ENCODE peak calls at places on chromosomes 12 and 14, in ten cellular contexts. H, W, Y, A, U, E, B, F, N and T are unnamed samples.

GRCh38 chr14:102708494-102708893 is 68.8 kb upstream of the TRAF3 start:
- DNase-seq in F (no peak), E (no peak), B (no peak), U (peak), W (no peak), A (no peak), H (no peak), N (no peak), Y (no peak), T (no peak)

GRCh38 chr12:51639361-51639760 is 48.3 kb downstream of the SCN8A start:
- DNase-seq in N (no peak), A (no peak), B (no peak), Y (no peak), U (no peak), E (no peak), W (no peak), F (no peak), H (no peak), T (no peak)

GRCh38 chr14:93980464-93981201 is 4.3 kb upstream of the ASB2 start:
- DNase-seq in H (no peak), B (no peak), F (no peak), W (no peak), E (no peak), N (no peak), Y (peak), U (no peak), A (no peak), T (no peak)

GRCh38 chr12:18967814-18968213 is 161.7 kb upstream of the PLEKHA5 start:
- DNase-seq in U (no peak), N (no peak), H (no peak), F (peak), B (peak), W (no peak), E (no peak), A (no peak), Y (no peak), T (no peak)

GRCh38 chr12:95497031-95497430 is 23.1 kb downstream of the METAP2 start:
- DNase-seq in H (no peak), E (no peak), Y (no peak), A (no peak), N (no peak), B (no peak), F (no peak), W (no peak), U (no peak), T (no peak)

GRCh38 chr12:10867381-10867780 is 16.7 kb downstream of the PRH1 start:
- DNase-seq in N (no peak), U (no peak), F (no peak), B (no peak), E (no peak), H (peak), W (no peak), Y (no peak), A (no peak), T (no peak)

GRCh38 chr14:87013583-87013982 is 979.4 kb downstream of the GALC start:
- DNase-seq in E (no peak), W (no peak), A (no peak), F (no peak), Y (no peak), B (no peak), U (no peak), H (no peak), N (no peak), T (no peak)

GRCh38 chr14:102568115-102568614 is 24.3 kb upstream of the RCOR1 start:
- DNase-seq in F (peak), E (peak), H (peak), Y (peak), N (no peak), B (no peak), A (no peak), W (no peak), U (peak), T (no peak)

GRCh38 chr14:52547526-52547925 is 4.8 kb downstream of the TXNDC16 start:
- DNase-seq in F (no peak), W (no peak), N (no peak), H (no peak), Y (no peak), U (peak), A (no peak), B (no peak), E (no peak), T (no peak)

GRCh38 chr14:51396222-51396815 is 156.3 kb downstream of the TMX1 start:
- DNase-seq in W (no peak), H (no peak), Y (peak), F (no peak), A (no peak), U (no peak), E (no peak), N (peak), B (peak), T (no peak)

GRCh38 chr12:69059465-69060457 is 126.8 kb upstream of the CPM start:
- DNase-seq in U (no peak), N (no peak), Y (no peak), E (peak), B (no peak), H (no peak), F (no peak), W (no peak), A (no peak), T (no peak)

GRCh38 chr14:100981808-100982207 is 78.3 kb upstream of the RTL1 start:
- DNase-seq in U (no peak), E (peak), H (no peak), N (no peak), W (no peak), A (no peak), Y (no peak), B (no peak), F (no peak), T (no peak)

GRCh38 chr12:120468271-120468845 is 1.2 kb downstream of the SRSF9 start:
- DNase-seq in F (peak), U (no peak), A (no peak), E (no peak), N (no peak), Y (peak), H (peak), B (no peak), W (peak), T (peak)

GRCh38 chr12:5148880-5149279 is 105.2 kb downstream of the KCNA5 start:
- DNase-seq in Y (no peak), A (no peak), E (no peak), B (no peak), H (no peak), N (peak), U (no peak), F (no peak), W (no peak), T (no peak)

GRCh38 chr12:67798763-67799162 is 150.2 kb downstream of the DYRK2 start:
- DNase-seq in E (no peak), B (no peak), N (no peak), Y (no peak), U (no peak), H (no peak), W (no peak), F (no peak), A (no peak), T (no peak)

GRCh38 chr12:124844411-124845397 is 19.0 kb downstream of the SCARB1 start:
- DNase-seq in F (no peak), E (no peak), Y (no peak), B (no peak), A (no peak), U (no peak), N (no peak), H (no peak), W (no peak), T (no peak)

GRCh38 chr14:105582639-105583038 is 56.3 kb downstream of the TMEM121 start:
- DNase-seq in A (peak), Y (peak), E (no peak), F (no peak), W (peak), U (no peak), N (peak), H (peak), B (no peak), T (no peak)

GRCh38 chr12:101455685-101456084 is 19.5 kb upstream of the SPIC start:
- DNase-seq in E (no peak), F (no peak), W (no peak), N (no peak), U (no peak), B (no peak), H (no peak), Y (no peak), A (no peak), T (no peak)

GRCh38 chr12:93186621-93187020 is 191.1 kb upstream of the NUDT4 start:
- DNase-seq in B (no peak), N (no peak), F (no peak), U (no peak), Y (no peak), W (no peak), H (no peak), E (no peak), A (no peak), T (no peak)

GRCh38 chr12:8636581-8636980 is 23.9 kb upstream of the AICDA start:
- DNase-seq in B (no peak), N (no peak), Y (no peak), A (no peak), U (no peak), H (no peak), F (no peak), W (no peak), E (no peak), T (no peak)

GRCh38 chr12:91744613-91745012 is 401.0 kb downstream of the BTG1 start:
- DNase-seq in N (no peak), E (no peak), U (no peak), A (no peak), B (no peak), Y (no peak), H (no peak), F (no peak), W (no peak), T (no peak)

GRCh38 chr12:65229441-65229840 is 49.0 kb upstream of the MSRB3 start:
- DNase-seq in B (no peak), W (no peak), U (no peak), A (no peak), N (no peak), E (no peak), F (no peak), H (no peak), Y (no peak), T (no peak)

GRCh38 chr12:50167026-50167742 is at the start of gene CERS5:
- DNase-seq in A (peak), Y (peak), F (peak), U (peak), W (peak), N (peak), E (peak), H (peak), B (peak), T (peak)
- TF ChIP-seq POLR2A in A (peak), Y (peak), F (no peak), U (peak), W (no peak), N (no peak), E (peak), H (peak), B (peak), T (peak)

GRCh38 chr12:29350080-29350479 is 30.9 kb downstream of the ERGIC2 start:
- DNase-seq in F (no peak), W (no peak), H (peak), N (no peak), Y (no peak), A (no peak), B (peak), E (no peak), U (no peak), T (no peak)
- TF ChIP-seq POLR2AphosphoS5 in F (no peak), W (no peak), H (no peak), N (no peak), Y (no peak), A (no peak), B (peak), E (no peak), U (no peak), T (no peak)

GRCh38 chr14:60272177-60272576 is 23.2 kb downstream of the PPM1A start:
- DNase-seq in Y (no peak), F (no peak), B (no peak), H (no peak), U (no peak), E (no peak), N (no peak), A (no peak), W (no peak), T (no peak)
- TF ChIP-seq CTCF in Y (no peak), F (no peak), B (no peak), H (no peak), U (no peak), E (no peak), N (no peak), A (no peak), W (no peak), T (no peak)

GRCh38 chr14:67539116-67539515 is 6.0 kb downstream of the PLEKHH1 start:
- DNase-seq in N (no peak), B (no peak), U (no peak), Y (no peak), E (no peak), A (no peak), F (no peak), W (no peak), H (no peak), T (peak)

GRCh38 chr14:67544590-67544989 is 11.5 kb downstream of the PLEKHH1 start:
- DNase-seq in Y (no peak), F (no peak), B (no peak), E (no peak), U (no peak), A (no peak), W (no peak), N (no peak), H (no peak), T (no peak)

GRCh38 chr14:67537736-67538135 is 4.6 kb downstream of the PLEKHH1 start:
- DNase-seq in Y (no peak), A (no peak), B (no peak), F (no peak), N (no peak), U (no peak), E (no peak), W (no peak), H (no peak), T (no peak)

GRCh38 chr14:67538501-67538900 is 5.4 kb downstream of the PLEKHH1 start:
- DNase-seq in Y (no peak), F (no peak), E (no peak), N (no peak), U (no peak), A (no peak), W (no peak), H (no peak), B (peak), T (no peak)

DNA sequence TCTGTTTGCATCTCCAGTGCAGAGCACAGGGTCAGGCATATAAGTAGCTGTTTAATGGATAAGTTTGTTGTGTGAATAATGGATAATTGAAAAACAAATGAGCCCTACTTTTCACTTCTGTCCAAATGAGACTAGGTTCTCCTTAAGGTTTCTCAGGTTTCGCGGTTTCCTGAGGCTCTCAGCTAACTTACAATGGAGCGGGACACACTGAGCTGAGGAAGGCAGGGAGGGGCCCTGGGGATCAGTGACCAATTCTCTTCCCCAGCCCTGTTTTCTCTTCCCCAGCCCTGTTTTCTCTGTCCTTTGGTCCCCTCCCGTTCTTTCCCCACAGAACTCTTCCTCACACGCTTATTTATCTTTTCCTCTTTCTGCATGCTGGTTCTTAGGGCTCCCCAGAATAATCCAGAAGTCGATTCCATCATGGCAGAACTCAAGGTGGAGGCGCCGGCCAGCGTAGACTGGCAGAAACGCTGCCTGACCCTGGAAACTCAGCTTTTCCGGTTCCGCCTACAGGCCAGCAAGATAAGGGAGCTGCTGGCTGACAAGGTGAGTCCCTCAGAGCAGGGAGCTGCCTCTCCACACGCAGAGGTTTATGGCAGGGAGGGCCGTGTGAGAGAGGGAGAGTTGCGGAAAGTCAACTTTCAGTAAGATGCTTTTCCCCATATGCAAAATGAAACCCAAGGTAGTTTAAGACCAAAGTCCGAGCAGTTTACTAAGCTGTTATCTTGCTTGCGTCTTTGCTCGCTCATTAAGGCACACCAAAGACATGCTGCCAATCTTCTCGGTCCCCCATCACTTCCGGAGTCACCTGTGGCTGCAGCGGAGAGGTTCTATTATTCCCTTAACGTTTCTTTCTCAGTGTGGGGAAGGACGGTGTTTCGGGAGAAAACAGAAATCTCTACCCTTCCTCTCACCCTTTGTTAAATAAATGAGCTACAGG is 8.6 kb downstream of the PLEKHH1 start:
- DNase-seq in E (no peak), H (no peak), A (no peak), Y (peak), F (peak), W (peak), N (no peak), U (peak), B (no peak), T (no peak)
- TF ChIP-seq POLR2A in E (no peak), H (no peak), A (no peak), Y (peak), F (no peak), W (no peak), N (no peak), U (peak), B (no peak), T (no peak)

GRCh38 chr12:24909667-24910066 is 39.2 kb downstream of the BCAT1 start:
- DNase-seq in H (no peak), A (no peak), W (no peak), B (no peak), E (no peak), Y (peak), U (no peak), N (no peak), F (no peak), T (no peak)
- TF ChIP-seq POLR2AphosphoS5 in H (no peak), A (no peak), W (no peak), B (no peak), E (no peak), Y (no peak), U (no peak), N (no peak), F (no peak), T (no peak)

GRCh38 chr14:61282746-61283145 is 1.6 kb upstream of the TMEM30B start:
- DNase-seq in W (no peak), Y (no peak), U (no peak), B (no peak), F (no peak), E (no peak), N (no peak), A (no peak), H (no peak), T (no peak)

GRCh38 chr14:61281186-61281676 is at the start of gene TMEM30B:
- DNase-seq in B (peak), U (no peak), A (peak), W (peak), Y (peak), E (no peak), F (peak), H (no peak), N (peak), T (peak)

GRCh38 chr14:61285364-61285763 is 4.2 kb upstream of the TMEM30B start:
- DNase-seq in H (no peak), N (peak), B (no peak), A (no peak), U (no peak), F (no peak), W (no peak), E (no peak), Y (no peak), T (no peak)

GRCh38 chr14:61281911-61282310 is 773 bp upstream of the TMEM30B start:
- DNase-seq in E (no peak), U (no peak), A (no peak), F (no peak), Y (no peak), N (peak), H (no peak), W (no peak), B (no peak), T (no peak)

GRCh38 chr14:61284001-61284400 is 2.9 kb upstream of the TMEM30B start:
- DNase-seq in Y (no peak), E (no peak), W (no peak), F (peak), N (peak), B (no peak), H (no peak), U (no peak), A (no peak), T (no peak)
- TF ChIP-seq CTCF in Y (no peak), E (no peak), W (no peak), F (no peak), N (no peak), B (no peak), H (no peak), U (no peak), A (no peak), T (no peak)

GRCh38 chr14:91405724-91406435 is 11.7 kb downstream of the CCDC88C start:
- DNase-seq in E (no peak), B (peak), Y (no peak), U (no peak), H (no peak), N (no peak), A (no peak), W (peak), F (no peak), T (no peak)
- TF ChIP-seq POLR2A in E (no peak), B (no peak), Y (no peak), U (no peak), H (no peak), N (no peak), A (no peak), W (no peak), F (no peak), T (no peak)